ENCODE peak calls at places on chromosome 21, in five cellular contexts. X, U, K, P and L are unnamed samples.

GRCh38 chr21:45536301-45537081 is 5.7 kb downstream of the SLC19A1 start:
- DNase-seq in X (no peak), U (peak; percentile 26), K (no peak), P (no peak), L (no peak)

GRCh38 chr21:20334585-20334984 is 663.6 kb upstream of the NCAM2 start:
- DNase-seq in X (no peak), U (no peak), K (no peak), P (no peak), L (no peak)

GRCh38 chr21:45287438-45288391 is at the start of gene POFUT2:
- DNase-seq in X (peak; percentile 97), U (peak; percentile 98), K (peak; percentile 97), P (no peak), L (peak; percentile 100)

GRCh38 chr21:44444286-44444931 is 10.9 kb upstream of the LRRC3 start:
- DNase-seq in X (peak; percentile 76), U (no peak), K (no peak), P (no peak), L (no peak)

GRCh38 chr21:45889961-45890360 is 91.6 kb upstream of the COL6A1 start:
- DNase-seq in X (no peak), U (peak; percentile 54), K (no peak), P (no peak), L (peak; percentile 28)

GRCh38 chr21:36255650-36256047 is 64.3 kb upstream of the MORC3 start:
- DNase-seq in X (no peak), U (no peak), K (no peak), P (no peak), L (no peak)

GRCh38 chr21:39453571-39454179 is 1.9 kb downstream of the SH3BGR start:
- DNase-seq in X (no peak), U (no peak), K (no peak), P (no peak), L (no peak)

GRCh38 chr21:46455575-46456385 is 2.9 kb upstream of the DIP2A start:
- DNase-seq in X (no peak), U (peak; percentile 47), K (no peak), P (no peak), L (peak; percentile 61)

GRCh38 chr21:46322351-46323226 is 1.1 kb downstream of the C21orf58 start:
- DNase-seq in X (no peak), U (no peak), K (no peak), P (no peak), L (peak; percentile 48)

GRCh38 chr21:42754270-42754933 is 101.0 kb downstream of the PDE9A start:
- DNase-seq in X (no peak), U (no peak), K (no peak), P (no peak), L (no peak)

GRCh38 chr21:42357307-42357706 is 6.5 kb upstream of the TFF2 start:
- DNase-seq in X (no peak), U (no peak), K (no peak), P (no peak), L (no peak)

GRCh38 chr21:14863745-14864210 is 201.0 kb downstream of the NRIP1 start:
- DNase-seq in X (no peak), U (no peak), K (no peak), P (no peak), L (no peak)

GRCh38 chr21:17491716-17492414 is 21.0 kb upstream of the CXADR start:
- DNase-seq in X (no peak), U (no peak), K (no peak), P (peak; percentile 99), L (peak; percentile 89)

GRCh38 chr21:17441370-17441769 is 71.5 kb upstream of the CXADR start:
- DNase-seq in X (no peak), U (no peak), K (no peak), P (no peak), L (no peak)

GRCh38 chr21:34029724-34030528 is 43.5 kb upstream of the MRPS6 start:
- DNase-seq in X (peak; percentile 88), U (no peak), K (peak; percentile 42), P (peak; percentile 65), L (peak; percentile 67)

GRCh38 chr21:35637431-35637830 is 422.9 kb downstream of the SETD4 start:
- DNase-seq in X (no peak), U (no peak), K (no peak), P (no peak), L (peak; percentile 47)

GRCh38 chr21:34890724-34891609 is 158.1 kb downstream of the RUNX1 start:
- DNase-seq in X (peak; percentile 46), U (peak; percentile 39), K (no peak), P (no peak), L (no peak)

GRCh38 chr21:36700295-36700960 is 1.5 kb downstream of the SIM2 start:
- DNase-seq in X (no peak), U (no peak), K (no peak), P (no peak), L (no peak)

GRCh38 chr21:45405271-45405818 is 380 bp downstream of the COL18A1 start:
- DNase-seq in X (no peak), U (peak; percentile 83), K (no peak), P (no peak), L (peak; percentile 70)

GRCh38 chr21:28336299-28336698 is 656.4 kb downstream of the LTN1 start:
- DNase-seq in X (no peak), U (no peak), K (no peak), P (peak; percentile 67), L (peak; percentile 52)

GRCh38 chr21:34941162-34941561 is 107.9 kb downstream of the RUNX1 start:
- DNase-seq in X (no peak), U (no peak), K (no peak), P (no peak), L (no peak)

GRCh38 chr21:45640001-45640887 is 3.3 kb upstream of the PCBP3 start:
- DNase-seq in X (no peak), U (no peak), K (no peak), P (no peak), L (no peak)

GRCh38 chr21:45932922-45933502 is 48.6 kb upstream of the COL6A1 start:
- DNase-seq in X (no peak), U (no peak), K (no peak), P (no peak), L (no peak)

GRCh38 chr21:33230518-33231324 is 983 bp downstream of the IFNAR2 start:
- DNase-seq in X (peak; percentile 73), U (peak; percentile 61), K (peak; percentile 25), P (peak; percentile 52), L (peak; percentile 58)

GRCh38 chr21:38119793-38120192 is 137.0 kb upstream of the KCNJ15 start:
- DNase-seq in X (no peak), U (no peak), K (no peak), P (no peak), L (no peak)

GRCh38 chr21:26385721-26386120 is 187.4 kb downstream of the CYYR1 start:
- DNase-seq in X (no peak), U (no peak), K (no peak), P (no peak), L (peak; percentile 32)

GRCh38 chr21:16597768-16598167 is 868.0 kb downstream of the USP25 start:
- DNase-seq in X (no peak), U (no peak), K (no peak), P (no peak), L (no peak)

GRCh38 chr21:36027352-36027751 is 33.0 kb downstream of the SETD4 start:
- DNase-seq in X (no peak), U (no peak), K (no peak), P (no peak), L (peak; percentile 34)

GRCh38 chr21:21921410-21922232 is 923.4 kb downstream of the NCAM2 start:
- DNase-seq in X (no peak), U (no peak), K (no peak), P (no peak), L (peak; percentile 29)

GRCh38 chr21:31753949-31754348 is 22.0 kb upstream of the SCAF4 start:
- DNase-seq in X (no peak), U (no peak), K (no peak), P (no peak), L (no peak)

GRCh38 chr21:41164981-41165650 is 2.8 kb upstream of the BACE2 start:
- DNase-seq in X (no peak), U (no peak), K (no peak), P (no peak), L (peak; percentile 12)

GRCh38 chr21:41712730-41713129 is 54.1 kb downstream of the RIPK4 start:
- DNase-seq in X (no peak), U (no peak), K (no peak), P (no peak), L (no peak)

GRCh38 chr21:39313457-39314154 is at the start of gene BRWD1:
- DNase-seq in X (peak; percentile 78), U (peak; percentile 92), K (peak; percentile 75), P (peak; percentile 26), L (peak; percentile 79)

GRCh38 chr21:38958940-38959685 is 153.4 kb downstream of the ETS2 start:
- DNase-seq in X (no peak), U (no peak), K (no peak), P (no peak), L (peak; percentile 75)